ENCODE peak calls at places on chromosome 1, in nine cellular contexts. X, G, Q, A, Z, O, U, B and T are unnamed samples.

GRCh38 chr1:19936061-19936750 is 12.8 kb upstream of the PLA2G2E start:
- DNase-seq in Z (no peak), U (no peak), O (no peak), A (no peak), Q (no peak), X (no peak), G (no peak), B (no peak), T (no peak)

GRCh38 chr1:3659093-3659492 is 6.8 kb downstream of the TP73 start:
- DNase-seq in B (no peak), O (no peak), A (no peak), U (no peak), Z (peak), X (no peak), Q (no peak), G (no peak), T (no peak)

GRCh38 chr1:14140800-14141526 is 441.0 kb downstream of the PRDM2 start:
- DNase-seq in Z (peak), O (no peak), Q (no peak), G (no peak), U (peak), X (no peak), A (peak), B (no peak), T (no peak)

GRCh38 chr1:213986925-213987250 is 885 bp upstream of the PROX1 start:
- DNase-seq in U (no peak), B (no peak), Q (no peak), X (no peak), O (no peak), G (no peak), Z (no peak), A (no peak), T (no peak)

GRCh38 chr1:209858561-209859103 is 30.9 kb downstream of the UTP25 start:
- DNase-seq in A (no peak), G (no peak), U (no peak), Q (no peak), B (no peak), Z (no peak), X (no peak), O (no peak), T (no peak)

GRCh38 chr1:179082308-179083030 is 599 bp downstream of the TOR3A start:
- DNase-seq in B (peak), X (no peak), Q (no peak), Z (peak), G (peak), U (no peak), A (peak), O (peak), T (peak)

GRCh38 chr1:201405484-201405831 is 6.3 kb upstream of the LAD1 start:
- DNase-seq in X (no peak), Q (no peak), U (no peak), A (no peak), G (no peak), O (no peak), B (no peak), Z (peak), T (no peak)

GRCh38 chr1:23132033-23132432 is 36.6 kb downstream of the LUZP1 start:
- DNase-seq in X (no peak), U (no peak), B (no peak), G (no peak), Z (no peak), O (no peak), Q (no peak), A (no peak), T (no peak)

GRCh38 chr1:167650266-167651160 is 20.5 kb downstream of the RCSD1 start:
- DNase-seq in B (no peak), X (no peak), G (peak), Z (no peak), A (no peak), U (no peak), Q (no peak), O (no peak), T (no peak)

GRCh38 chr1:160662888-160663287 is 16.0 kb upstream of the SLAMF1 start:
- DNase-seq in A (no peak), Z (no peak), G (no peak), O (no peak), X (no peak), U (no peak), B (no peak), Q (no peak), T (no peak)

GRCh38 chr1:220914283-220915116 is 35.3 kb downstream of the HLX start:
- DNase-seq in Q (no peak), O (no peak), B (no peak), G (no peak), U (no peak), Z (no peak), A (no peak), X (no peak), T (no peak)

GRCh38 chr1:197184190-197184589 is 37.7 kb upstream of the ASPM start:
- DNase-seq in B (no peak), X (no peak), A (no peak), G (no peak), U (no peak), O (no peak), Q (no peak), Z (no peak), T (no peak)

GRCh38 chr1:39917825-39918224 is 16.1 kb upstream of the MYCL start:
- DNase-seq in X (no peak), Z (no peak), A (no peak), O (peak), U (no peak), B (no peak), G (no peak), Q (no peak), T (no peak)

GRCh38 chr1:57489342-57490036 is 65.6 kb upstream of the DAB1 start:
- DNase-seq in A (no peak), G (no peak), B (no peak), Z (no peak), O (peak), U (peak), X (peak), Q (no peak), T (no peak)

GRCh38 chr1:205248793-205249601 is 21.3 kb downstream of the TMCC2 start:
- DNase-seq in O (no peak), U (no peak), X (no peak), G (no peak), Q (no peak), B (no peak), Z (peak), A (no peak), T (no peak)

GRCh38 chr1:26991310-26992116 is 2.0 kb upstream of the TRNP1 start:
- DNase-seq in Q (no peak), G (no peak), B (no peak), O (no peak), Z (no peak), X (peak), U (no peak), A (peak), T (no peak)